ENCODE peak calls at places on chromosome 4, in nine cellular contexts. P is WTC11, R is HL-60, J is upper lobe of right lung, S is LNCaP clone FGC, X is coronary artery, K is GM10248, Y is natural killer cell, B is GM23338. G is an unnamed sample.
A peak's percentile ranks its signal among the peaks of the same experiment; 100 is the strongest.

GRCh38 chr4:2803624-2804448 is 11.0 kb downstream of the SH3BP2 start:
- DNase-seq in R (peak; percentile 67), Y (no peak), P (no peak), X (no peak), K (no peak), S (no peak), J (peak; percentile 77), B (no peak), G (peak; percentile 49)

GRCh38 chr4:137572163-137572562 is 39.9 kb upstream of the PCDH18 start:
- DNase-seq in R (no peak), S (no peak), K (no peak), X (no peak), B (no peak), Y (no peak), J (no peak), P (no peak), G (no peak)

GRCh38 chr4:17275836-17276235 is 236.1 kb downstream of the QDPR start:
- DNase-seq in R (no peak), P (no peak), K (no peak), X (no peak), J (no peak), S (no peak), B (no peak), Y (no peak), G (no peak)

GRCh38 chr4:25813705-25814104 is 49.1 kb downstream of the SEL1L3 start:
- DNase-seq in Y (no peak), X (no peak), K (no peak), R (no peak), J (no peak), P (no peak), S (no peak), B (no peak), G (no peak)

GRCh38 chr4:1204828-1205591 is 32.6 kb upstream of the SPON2 start:
- DNase-seq in S (no peak), K (no peak), R (no peak), X (peak; percentile 68), J (peak; percentile 63), P (peak; percentile 3), B (peak; percentile 0), Y (peak; percentile 14), G (peak; percentile 15)

GRCh38 chr4:185144601-185145240 is 1.7 kb downstream of the SLC25A4 start:
- DNase-seq in Y (no peak), X (no peak), J (no peak), P (no peak), K (no peak), S (no peak), B (no peak), R (no peak), G (no peak)

GRCh38 chr4:10664408-10664807 is 20.2 kb downstream of the CLNK start:
- DNase-seq in B (no peak), R (no peak), J (no peak), S (peak; percentile 90), K (no peak), X (no peak), Y (no peak), P (no peak), G (peak; percentile 21)

GRCh38 chr4:21982087-21982486 is 33.5 kb upstream of the KCNIP4 start:
- DNase-seq in K (no peak), Y (no peak), J (no peak), X (no peak), P (no peak), S (no peak), B (peak; percentile 6), R (no peak), G (no peak)

GRCh38 chr4:141625023-141625422 is 11.4 kb upstream of the IL15 start:
- DNase-seq in X (no peak), J (no peak), K (no peak), R (no peak), B (peak; percentile 73), S (no peak), P (no peak), Y (no peak), G (no peak)

GRCh38 chr4:112910109-112910736 is 139.2 kb upstream of the ANK2 start:
- DNase-seq in Y (no peak), X (no peak), R (no peak), J (no peak), K (no peak), P (no peak), B (no peak), S (no peak), G (no peak)

GRCh38 chr4:126715681-126716080 is 917.1 kb upstream of the INTU start:
- DNase-seq in B (no peak), X (no peak), K (no peak), J (no peak), S (no peak), R (no peak), Y (no peak), P (no peak), G (no peak)

GRCh38 chr4:131026771-131027170 is 1930.8 kb downstream of the C4orf33 start:
- DNase-seq in X (no peak), S (no peak), J (peak; percentile 17), Y (no peak), B (no peak), R (no peak), P (no peak), K (no peak), G (no peak)

GRCh38 chr4:64584981-64585557 is 175.8 kb upstream of the TECRL start:
- DNase-seq in B (peak; percentile 80), K (peak; percentile 8), S (no peak), X (no peak), Y (no peak), J (no peak), P (peak; percentile 18), R (no peak), G (no peak)

GRCh38 chr4:1305261-1305711 is 15.6 kb downstream of the MAEA start:
- DNase-seq in Y (no peak), P (no peak), X (no peak), K (no peak), B (no peak), J (no peak), S (no peak), R (no peak), G (no peak)

GRCh38 chr4:151276787-151277557 is at the start of gene PRSS48:
- DNase-seq in X (no peak), Y (no peak), B (peak; percentile 92), R (peak; percentile 51), P (peak; percentile 90), S (no peak), J (peak; percentile 77), K (peak; percentile 58), G (peak; percentile 79)

GRCh38 chr4:169009281-169010124 is 552 bp downstream of the CBR4 start:
- DNase-seq in Y (peak; percentile 55), X (peak; percentile 81), R (peak; percentile 67), J (peak; percentile 86), P (peak; percentile 58), K (peak; percentile 41), B (peak; percentile 69), S (no peak), G (peak; percentile 50)
- TF ChIP-seq CTCF in Y (peak; percentile 39), X (peak; percentile 19), R (peak; percentile 21), J (no peak), P (no peak), K (peak; percentile 28), B (peak; percentile 39), S (peak; percentile 44), G (no peak)

GRCh38 chr4:125283702-125284279 is 31.0 kb upstream of the FAT4 start:
- DNase-seq in X (no peak), R (no peak), B (peak; percentile 36), S (peak; percentile 18), Y (no peak), K (peak; percentile 24), J (no peak), P (no peak), G (no peak)
- TF ChIP-seq CTCF in X (peak; percentile 35), R (peak; percentile 10), B (peak; percentile 91), S (peak; percentile 48), Y (peak; percentile 68), K (peak; percentile 36), J (peak; percentile 62), P (peak; percentile 37), G (peak; percentile 64)

DNA sequence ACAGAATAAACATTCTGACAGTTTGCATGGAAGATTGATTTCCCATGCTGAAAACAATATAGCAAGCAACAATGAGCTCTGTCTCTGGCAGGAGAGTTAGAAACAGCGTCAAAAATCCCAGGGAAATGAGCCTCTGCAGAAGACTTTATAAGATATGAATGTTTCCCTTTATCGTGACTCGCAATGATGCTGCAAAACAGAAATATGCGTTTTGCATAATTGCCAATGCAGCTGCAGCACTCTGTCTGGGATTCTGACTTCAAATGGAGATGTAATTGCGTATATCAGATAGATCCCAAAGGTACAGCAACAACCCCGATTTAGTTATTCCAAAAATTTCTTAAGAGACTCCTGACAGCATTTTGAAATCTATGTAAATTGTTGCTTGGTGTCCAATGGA is 702.4 kb upstream of the EPHA5 start:
- DNase-seq in P (no peak), Y (no peak), K (no peak), J (no peak), R (no peak), S (no peak), B (no peak), X (no peak), G (no peak)
- TF ChIP-seq CTCF in P (no peak), Y (no peak), K (no peak), J (no peak), R (no peak), S (no peak), B (no peak), X (no peak), G (no peak)

DNA sequence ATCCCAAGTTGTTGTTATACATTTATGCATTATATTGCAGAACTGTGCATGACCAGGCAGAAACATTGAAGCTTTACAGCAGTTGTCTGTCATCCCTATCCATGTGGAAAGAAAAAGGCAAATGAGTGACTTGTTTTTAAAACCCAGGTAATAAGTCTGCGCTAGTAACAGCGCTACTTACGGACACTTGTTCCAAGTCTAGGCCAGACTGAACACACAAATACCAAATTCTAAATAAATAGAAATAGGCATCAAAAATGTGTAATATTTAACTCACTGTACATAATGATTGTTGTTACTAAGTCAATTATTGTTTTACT is 548 bp upstream of the MAML3 start:
- DNase-seq in X (no peak), P (no peak), R (no peak), Y (no peak), S (no peak), J (no peak), B (no peak), K (no peak), G (no peak)
- TF ChIP-seq CTCF in X (no peak), P (no peak), R (no peak), Y (no peak), S (no peak), J (no peak), B (no peak), K (no peak), G (no peak)

GRCh38 chr4:154741131-154741530 is 2.7 kb upstream of the LRAT start:
- DNase-seq in J (no peak), Y (no peak), R (no peak), S (no peak), P (peak; percentile 20), K (no peak), X (no peak), B (peak; percentile 43), G (no peak)

GRCh38 chr4:154744341-154744948 is 645 bp downstream of the LRAT start:
- DNase-seq in B (no peak), P (peak; percentile 10), X (no peak), S (no peak), R (no peak), J (no peak), Y (no peak), K (no peak), G (no peak)

GRCh38 chr4:154741877-154742851 is 1.6 kb upstream of the LRAT start:
- DNase-seq in Y (no peak), S (no peak), X (no peak), J (no peak), R (no peak), P (peak; percentile 76), B (peak; percentile 84), K (peak; percentile 15), G (no peak)

GRCh38 chr4:154740462-154740861 is 3.3 kb upstream of the LRAT start:
- DNase-seq in S (no peak), R (no peak), Y (no peak), K (no peak), B (peak; percentile 43), J (no peak), P (peak; percentile 26), X (no peak), G (no peak)

GRCh38 chr4:154743683-154744340 is at the start of gene LRAT:
- DNase-seq in P (peak; percentile 90), B (peak; percentile 94), X (no peak), R (no peak), S (no peak), K (peak; percentile 35), J (peak; percentile 88), Y (no peak), G (peak; percentile 57)
- TF ChIP-seq CTCF in P (peak; percentile 33), B (peak; percentile 45), X (no peak), R (no peak), S (no peak), K (no peak), J (peak; percentile 23), Y (no peak), G (no peak)